ENCODE peak calls at places on chromosomes 12 and 14, in nine cellular contexts. One of them, this sample, is unnamed.

GRCh38 chr12:71556881-71557280 is 106.8 kb downstream of the ZFC3H1 start:
- DNase-seq in pancreas: no peak
- DNase-seq in brain microvascular endothelial cell: peak
- DNase-seq in CD8-positive, alpha-beta memory T cell: no peak
- DNase-seq in gastrocnemius medialis: no peak
- DNase-seq in GM12878: no peak
- DNase-seq in lower lobe of right lung: no peak
- DNase-seq in neural progenitor cell: peak
- DNase-seq in H1: peak
- DNase-seq in this sample: peak

GRCh38 chr12:112010415-112011344 is 2.3 kb downstream of the TMEM116 start:
- DNase-seq in pancreas: no peak
- DNase-seq in brain microvascular endothelial cell: no peak
- DNase-seq in CD8-positive, alpha-beta memory T cell: no peak
- DNase-seq in gastrocnemius medialis: no peak
- DNase-seq in GM12878: no peak
- DNase-seq in lower lobe of right lung: no peak
- DNase-seq in neural progenitor cell: no peak
- DNase-seq in H1: no peak
- DNase-seq in this sample: no peak

GRCh38 chr12:47819902-47820630 is at the start of gene HDAC7:
- DNase-seq in pancreas: peak
- DNase-seq in brain microvascular endothelial cell: peak
- DNase-seq in CD8-positive, alpha-beta memory T cell: peak
- DNase-seq in gastrocnemius medialis: peak
- DNase-seq in GM12878: no peak
- DNase-seq in lower lobe of right lung: peak
- DNase-seq in neural progenitor cell: peak
- DNase-seq in H1: no peak
- DNase-seq in this sample: no peak

GRCh38 chr14:101823511-101824120 is 62.1 kb downstream of the PPP2R5C start:
- DNase-seq in pancreas: no peak
- DNase-seq in brain microvascular endothelial cell: no peak
- DNase-seq in CD8-positive, alpha-beta memory T cell: peak
- DNase-seq in gastrocnemius medialis: peak
- DNase-seq in GM12878: peak
- DNase-seq in lower lobe of right lung: no peak
- DNase-seq in neural progenitor cell: no peak
- DNase-seq in H1: no peak
- DNase-seq in this sample: no peak

GRCh38 chr12:30546121-30546520 is 149.5 kb downstream of the IPO8 start:
- DNase-seq in pancreas: no peak
- DNase-seq in brain microvascular endothelial cell: no peak
- DNase-seq in CD8-positive, alpha-beta memory T cell: no peak
- DNase-seq in gastrocnemius medialis: no peak
- DNase-seq in GM12878: no peak
- DNase-seq in lower lobe of right lung: no peak
- DNase-seq in neural progenitor cell: no peak
- DNase-seq in H1: no peak
- DNase-seq in this sample: no peak

GRCh38 chr12:110923692-110924334 is 3.4 kb upstream of the MYL2 start:
- DNase-seq in pancreas: peak
- DNase-seq in brain microvascular endothelial cell: no peak
- DNase-seq in CD8-positive, alpha-beta memory T cell: no peak
- DNase-seq in gastrocnemius medialis: no peak
- DNase-seq in GM12878: no peak
- DNase-seq in lower lobe of right lung: no peak
- DNase-seq in neural progenitor cell: no peak
- DNase-seq in H1: no peak
- DNase-seq in this sample: no peak

GRCh38 chr12:56243731-56244181 is 13.9 kb downstream of the SLC39A5 start:
- DNase-seq in pancreas: no peak
- DNase-seq in brain microvascular endothelial cell: no peak
- DNase-seq in CD8-positive, alpha-beta memory T cell: no peak
- DNase-seq in gastrocnemius medialis: no peak
- DNase-seq in GM12878: no peak
- DNase-seq in lower lobe of right lung: no peak
- DNase-seq in neural progenitor cell: no peak
- DNase-seq in H1: no peak
- DNase-seq in this sample: no peak

GRCh38 chr12:111467092-111467861 is 61.6 kb downstream of the SH2B3 start:
- DNase-seq in pancreas: no peak
- DNase-seq in brain microvascular endothelial cell: no peak
- DNase-seq in CD8-positive, alpha-beta memory T cell: no peak
- DNase-seq in gastrocnemius medialis: no peak
- DNase-seq in GM12878: no peak
- DNase-seq in lower lobe of right lung: no peak
- DNase-seq in neural progenitor cell: no peak
- DNase-seq in H1: no peak
- DNase-seq in this sample: no peak

GRCh38 chr12:52149651-52150241 is 42.1 kb downstream of the KRT80 start:
- DNase-seq in pancreas: no peak
- DNase-seq in brain microvascular endothelial cell: no peak
- DNase-seq in CD8-positive, alpha-beta memory T cell: no peak
- DNase-seq in gastrocnemius medialis: no peak
- DNase-seq in GM12878: no peak
- DNase-seq in lower lobe of right lung: no peak
- DNase-seq in neural progenitor cell: no peak
- DNase-seq in H1: no peak
- DNase-seq in this sample: no peak

GRCh38 chr14:57492859-57493258 is 798 bp downstream of the CCDC198 start:
- DNase-seq in pancreas: no peak
- DNase-seq in brain microvascular endothelial cell: peak
- DNase-seq in CD8-positive, alpha-beta memory T cell: no peak
- DNase-seq in gastrocnemius medialis: no peak
- DNase-seq in GM12878: no peak
- DNase-seq in lower lobe of right lung: no peak
- DNase-seq in neural progenitor cell: no peak
- DNase-seq in H1: no peak
- DNase-seq in this sample: peak

GRCh38 chr12:111298583-111299436 is 70.1 kb downstream of the PHETA1 start:
- DNase-seq in pancreas: peak
- DNase-seq in brain microvascular endothelial cell: peak
- DNase-seq in CD8-positive, alpha-beta memory T cell: no peak
- DNase-seq in gastrocnemius medialis: no peak
- DNase-seq in GM12878: no peak
- DNase-seq in lower lobe of right lung: no peak
- DNase-seq in neural progenitor cell: peak
- DNase-seq in H1: peak
- DNase-seq in this sample: no peak

DNA sequence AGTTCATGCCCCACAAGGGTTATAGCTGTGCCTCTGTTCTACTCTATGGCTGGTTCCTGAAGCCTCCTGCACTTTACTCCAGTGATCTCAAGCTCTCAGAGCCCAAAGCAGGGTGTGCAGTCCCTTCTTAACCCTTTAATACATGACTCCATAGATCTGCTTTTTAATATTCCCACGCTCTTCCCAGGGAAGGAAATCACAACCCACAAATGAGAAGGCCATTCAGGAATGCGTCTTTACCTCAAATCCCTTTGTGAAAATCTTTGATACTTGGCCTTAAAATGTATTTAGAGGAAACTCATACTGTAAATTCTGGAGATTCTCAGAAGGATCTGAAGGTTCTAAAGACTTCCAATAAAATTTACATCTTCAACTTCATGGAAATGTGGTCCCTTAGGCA is 17.0 kb downstream of the NID2 start:
- DNase-seq in pancreas: no peak
- DNase-seq in brain microvascular endothelial cell: peak
- DNase-seq in CD8-positive, alpha-beta memory T cell: no peak
- DNase-seq in gastrocnemius medialis: no peak
- DNase-seq in GM12878: no peak
- DNase-seq in lower lobe of right lung: no peak
- DNase-seq in neural progenitor cell: no peak
- DNase-seq in H1: no peak
- DNase-seq in this sample: no peak
- H3K4me3 ChIP-seq in pancreas: no peak
- H3K4me3 ChIP-seq in brain microvascular endothelial cell: no peak
- H3K4me3 ChIP-seq in CD8-positive, alpha-beta memory T cell: no peak
- H3K4me3 ChIP-seq in gastrocnemius medialis: no peak
- H3K4me3 ChIP-seq in GM12878: no peak
- H3K4me3 ChIP-seq in lower lobe of right lung: no peak
- H3K4me3 ChIP-seq in neural progenitor cell: no peak
- H3K4me3 ChIP-seq in H1: no peak
- H3K4me3 ChIP-seq in this sample: no peak

DNA sequence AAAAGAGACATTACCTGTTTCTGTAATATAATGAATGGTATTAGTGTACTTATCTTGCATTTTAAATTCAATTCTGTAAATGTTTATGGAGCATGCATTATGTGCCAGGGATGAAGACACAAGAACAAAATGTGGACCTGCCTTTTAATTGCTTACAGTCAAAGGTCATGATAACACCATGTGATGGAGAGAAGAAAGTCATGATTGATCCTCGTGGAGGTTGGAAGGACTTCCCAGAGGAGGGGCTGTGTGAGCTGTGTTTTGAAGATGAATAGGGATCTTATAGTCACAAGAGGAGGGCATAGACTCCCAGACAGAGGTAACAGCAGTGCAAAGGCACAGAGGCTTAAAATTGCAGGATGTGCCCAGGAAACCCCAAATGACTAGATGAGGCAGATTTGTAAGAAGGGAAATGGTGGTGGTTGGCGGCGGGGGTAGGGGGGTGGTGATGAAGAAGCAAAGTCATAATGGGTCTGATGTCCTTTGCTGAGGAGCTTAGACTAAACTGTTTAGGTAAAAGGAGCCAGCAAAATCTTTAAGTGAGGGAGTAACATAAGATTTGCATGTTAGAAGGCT is 151.5 kb downstream of the PRKCH start:
- DNase-seq in pancreas: no peak
- DNase-seq in brain microvascular endothelial cell: peak
- DNase-seq in CD8-positive, alpha-beta memory T cell: peak
- DNase-seq in gastrocnemius medialis: no peak
- DNase-seq in GM12878: no peak
- DNase-seq in lower lobe of right lung: no peak
- DNase-seq in neural progenitor cell: no peak
- DNase-seq in H1: no peak
- DNase-seq in this sample: no peak
- H3K4me3 ChIP-seq in pancreas: no peak
- H3K4me3 ChIP-seq in brain microvascular endothelial cell: no peak
- H3K4me3 ChIP-seq in CD8-positive, alpha-beta memory T cell: peak
- H3K4me3 ChIP-seq in gastrocnemius medialis: no peak
- H3K4me3 ChIP-seq in GM12878: no peak
- H3K4me3 ChIP-seq in lower lobe of right lung: no peak
- H3K4me3 ChIP-seq in neural progenitor cell: no peak
- H3K4me3 ChIP-seq in H1: no peak
- H3K4me3 ChIP-seq in this sample: no peak

DNA sequence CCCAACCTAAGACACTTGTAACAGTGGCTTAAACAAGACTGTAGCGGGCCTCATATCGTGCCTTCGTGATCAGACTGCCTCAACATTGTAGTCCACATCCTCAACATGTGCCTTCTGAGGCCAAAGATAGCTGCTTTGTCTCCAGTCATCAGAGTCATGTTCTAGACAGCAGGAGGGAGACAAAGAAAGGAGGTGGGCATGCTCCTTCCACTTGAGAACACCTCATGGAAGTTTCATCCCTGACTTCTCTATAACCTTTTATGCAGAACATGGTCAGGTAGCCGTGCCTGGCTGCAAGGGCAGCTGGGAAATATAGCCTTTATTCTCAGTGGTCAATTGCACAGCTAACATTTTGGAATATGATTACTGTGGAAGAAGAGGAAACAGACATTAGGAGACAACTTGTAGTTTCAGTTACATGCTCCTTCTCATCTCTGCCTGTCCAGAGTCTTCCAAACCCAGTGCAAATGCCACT is 25.3 kb upstream of the DHRS2 start:
- DNase-seq in pancreas: no peak
- DNase-seq in brain microvascular endothelial cell: no peak
- DNase-seq in CD8-positive, alpha-beta memory T cell: no peak
- DNase-seq in gastrocnemius medialis: no peak
- DNase-seq in GM12878: no peak
- DNase-seq in lower lobe of right lung: no peak
- DNase-seq in neural progenitor cell: no peak
- DNase-seq in H1: no peak
- DNase-seq in this sample: no peak
- H3K4me3 ChIP-seq in pancreas: no peak
- H3K4me3 ChIP-seq in brain microvascular endothelial cell: no peak
- H3K4me3 ChIP-seq in CD8-positive, alpha-beta memory T cell: no peak
- H3K4me3 ChIP-seq in gastrocnemius medialis: no peak
- H3K4me3 ChIP-seq in GM12878: no peak
- H3K4me3 ChIP-seq in lower lobe of right lung: no peak
- H3K4me3 ChIP-seq in neural progenitor cell: no peak
- H3K4me3 ChIP-seq in H1: no peak
- H3K4me3 ChIP-seq in this sample: no peak

GRCh38 chr12:3200779-3201738 is 123.9 kb downstream of the TSPAN9 start:
- DNase-seq in pancreas: no peak
- DNase-seq in brain microvascular endothelial cell: no peak
- DNase-seq in CD8-positive, alpha-beta memory T cell: no peak
- DNase-seq in gastrocnemius medialis: no peak
- DNase-seq in GM12878: no peak
- DNase-seq in lower lobe of right lung: no peak
- DNase-seq in neural progenitor cell: peak
- DNase-seq in H1: no peak
- DNase-seq in this sample: no peak
- H3K4me3 ChIP-seq in pancreas: peak
- H3K4me3 ChIP-seq in brain microvascular endothelial cell: peak
- H3K4me3 ChIP-seq in CD8-positive, alpha-beta memory T cell: no peak
- H3K4me3 ChIP-seq in gastrocnemius medialis: peak
- H3K4me3 ChIP-seq in GM12878: no peak
- H3K4me3 ChIP-seq in lower lobe of right lung: peak
- H3K4me3 ChIP-seq in neural progenitor cell: peak
- H3K4me3 ChIP-seq in H1: peak
- H3K4me3 ChIP-seq in this sample: peak